ENCODE peak calls at places on chromosome 4, in ten cellular contexts. One of them, this sample, is unnamed.

GRCh38 chr4:101345271-101345595 is 2.1 kb downstream of the PPP3CA start:
- DNase-seq in HFF-Myc: no peak
- DNase-seq in fibroblast of lung: peak; percentile 43
- DNase-seq in upper lobe of right lung: no peak
- DNase-seq in omental fat pad: no peak
- DNase-seq in stomach: no peak
- DNase-seq in BE2C: peak; percentile 69
- DNase-seq in tibial artery: no peak
- DNase-seq in breast epithelium: no peak
- DNase-seq in progenitor cell of endocrine pancreas: no peak
- DNase-seq in this sample: no peak

GRCh38 chr4:117479673-117480072 is 394.3 kb upstream of the TRAM1L1 start:
- DNase-seq in HFF-Myc: no peak
- DNase-seq in fibroblast of lung: no peak
- DNase-seq in upper lobe of right lung: no peak
- DNase-seq in omental fat pad: no peak
- DNase-seq in stomach: no peak
- DNase-seq in BE2C: no peak
- DNase-seq in tibial artery: no peak
- DNase-seq in breast epithelium: no peak
- DNase-seq in progenitor cell of endocrine pancreas: no peak
- DNase-seq in this sample: no peak

GRCh38 chr4:89829470-89830138 is 7.4 kb downstream of the SNCA start:
- DNase-seq in HFF-Myc: no peak
- DNase-seq in fibroblast of lung: peak; percentile 37
- DNase-seq in upper lobe of right lung: no peak
- DNase-seq in omental fat pad: no peak
- DNase-seq in stomach: no peak
- DNase-seq in BE2C: no peak
- DNase-seq in tibial artery: peak; percentile 35
- DNase-seq in breast epithelium: no peak
- DNase-seq in progenitor cell of endocrine pancreas: no peak
- DNase-seq in this sample: no peak

GRCh38 chr4:31175242-31175910 is 455.2 kb downstream of the PCDH7 start:
- DNase-seq in HFF-Myc: no peak
- DNase-seq in fibroblast of lung: peak; percentile 60
- DNase-seq in upper lobe of right lung: no peak
- DNase-seq in omental fat pad: no peak
- DNase-seq in stomach: no peak
- DNase-seq in BE2C: no peak
- DNase-seq in tibial artery: no peak
- DNase-seq in breast epithelium: no peak
- DNase-seq in progenitor cell of endocrine pancreas: no peak
- DNase-seq in this sample: no peak

GRCh38 chr4:16139066-16139945 is 55.5 kb upstream of the PROM1 start:
- DNase-seq in HFF-Myc: no peak
- DNase-seq in fibroblast of lung: no peak
- DNase-seq in upper lobe of right lung: no peak
- DNase-seq in omental fat pad: no peak
- DNase-seq in stomach: no peak
- DNase-seq in BE2C: peak; percentile 39
- DNase-seq in tibial artery: no peak
- DNase-seq in breast epithelium: no peak
- DNase-seq in progenitor cell of endocrine pancreas: no peak
- DNase-seq in this sample: no peak

GRCh38 chr4:24488399-24489164 is 95.8 kb downstream of the DHX15 start:
- DNase-seq in HFF-Myc: no peak
- DNase-seq in fibroblast of lung: peak; percentile 40
- DNase-seq in upper lobe of right lung: peak; percentile 86
- DNase-seq in omental fat pad: peak; percentile 87
- DNase-seq in stomach: peak; percentile 87
- DNase-seq in BE2C: peak; percentile 79
- DNase-seq in tibial artery: peak; percentile 76
- DNase-seq in breast epithelium: peak; percentile 78
- DNase-seq in progenitor cell of endocrine pancreas: peak; percentile 70
- DNase-seq in this sample: peak; percentile 85

GRCh38 chr4:5203925-5204324 is 152.6 kb downstream of the STK32B start:
- DNase-seq in HFF-Myc: peak; percentile 66
- DNase-seq in fibroblast of lung: no peak
- DNase-seq in upper lobe of right lung: no peak
- DNase-seq in omental fat pad: no peak
- DNase-seq in stomach: no peak
- DNase-seq in BE2C: no peak
- DNase-seq in tibial artery: no peak
- DNase-seq in breast epithelium: no peak
- DNase-seq in progenitor cell of endocrine pancreas: no peak
- DNase-seq in this sample: no peak

GRCh38 chr4:112853662-112854256 is 195.7 kb upstream of the ANK2 start:
- DNase-seq in HFF-Myc: no peak
- DNase-seq in fibroblast of lung: no peak
- DNase-seq in upper lobe of right lung: no peak
- DNase-seq in omental fat pad: no peak
- DNase-seq in stomach: no peak
- DNase-seq in BE2C: no peak
- DNase-seq in tibial artery: no peak
- DNase-seq in breast epithelium: no peak
- DNase-seq in progenitor cell of endocrine pancreas: no peak
- DNase-seq in this sample: no peak

GRCh38 chr4:26194764-26195163 is 126.0 kb upstream of the RBPJ start:
- DNase-seq in HFF-Myc: no peak
- DNase-seq in fibroblast of lung: no peak
- DNase-seq in upper lobe of right lung: no peak
- DNase-seq in omental fat pad: no peak
- DNase-seq in stomach: no peak
- DNase-seq in BE2C: no peak
- DNase-seq in tibial artery: no peak
- DNase-seq in breast epithelium: no peak
- DNase-seq in progenitor cell of endocrine pancreas: no peak
- DNase-seq in this sample: no peak

GRCh38 chr4:26199566-26199965 is 121.2 kb upstream of the RBPJ start:
- DNase-seq in HFF-Myc: no peak
- DNase-seq in fibroblast of lung: no peak
- DNase-seq in upper lobe of right lung: no peak
- DNase-seq in omental fat pad: no peak
- DNase-seq in stomach: no peak
- DNase-seq in BE2C: no peak
- DNase-seq in tibial artery: no peak
- DNase-seq in breast epithelium: no peak
- DNase-seq in progenitor cell of endocrine pancreas: no peak
- DNase-seq in this sample: no peak

GRCh38 chr4:26201119-26201518 is 119.7 kb upstream of the RBPJ start:
- DNase-seq in HFF-Myc: no peak
- DNase-seq in fibroblast of lung: peak; percentile 20
- DNase-seq in upper lobe of right lung: no peak
- DNase-seq in omental fat pad: no peak
- DNase-seq in stomach: no peak
- DNase-seq in BE2C: no peak
- DNase-seq in tibial artery: no peak
- DNase-seq in breast epithelium: no peak
- DNase-seq in progenitor cell of endocrine pancreas: no peak
- DNase-seq in this sample: no peak

GRCh38 chr4:26196567-26196966 is 124.2 kb upstream of the RBPJ start:
- DNase-seq in HFF-Myc: no peak
- DNase-seq in fibroblast of lung: no peak
- DNase-seq in upper lobe of right lung: no peak
- DNase-seq in omental fat pad: no peak
- DNase-seq in stomach: no peak
- DNase-seq in BE2C: no peak
- DNase-seq in tibial artery: no peak
- DNase-seq in breast epithelium: no peak
- DNase-seq in progenitor cell of endocrine pancreas: no peak
- DNase-seq in this sample: no peak

DNA sequence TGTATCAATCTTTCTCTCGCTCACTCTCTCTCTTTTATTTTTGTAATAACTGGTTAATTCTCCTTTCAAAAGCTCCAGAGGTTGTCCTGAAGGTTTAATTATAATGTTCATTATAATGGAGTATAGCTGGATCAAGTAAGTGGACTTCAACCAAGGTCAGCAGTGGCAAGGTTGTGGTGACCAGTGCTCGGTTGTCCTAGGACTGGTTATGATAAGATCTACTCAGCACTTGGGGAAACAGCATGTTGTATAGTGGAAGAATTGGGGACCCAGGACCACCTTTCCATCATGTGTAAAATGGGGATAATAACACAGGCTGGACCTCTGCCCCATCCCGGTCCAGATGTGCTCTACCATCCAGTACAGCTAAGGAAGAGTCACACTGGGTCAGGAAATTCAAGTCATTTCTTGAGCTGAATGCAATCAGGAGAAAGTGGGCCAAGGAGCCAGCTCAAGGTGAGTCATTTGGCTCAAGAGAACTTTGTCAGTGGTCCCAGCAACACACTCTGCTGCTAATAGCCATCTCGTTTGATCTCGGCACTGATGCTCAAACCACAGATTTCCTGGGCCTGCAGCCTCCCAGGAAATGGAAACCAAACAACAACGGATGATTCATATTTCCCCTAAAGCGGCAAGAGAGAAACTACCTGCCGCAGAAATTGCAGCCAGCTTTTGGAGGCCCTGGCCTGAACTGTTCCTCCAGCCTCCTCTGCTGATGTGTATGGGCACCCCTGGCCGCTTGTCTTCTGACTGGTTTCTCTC is 123.6 kb upstream of the RBPJ start:
- DNase-seq in HFF-Myc: peak; percentile 91
- DNase-seq in fibroblast of lung: peak; percentile 99
- DNase-seq in upper lobe of right lung: no peak
- DNase-seq in omental fat pad: no peak
- DNase-seq in stomach: peak; percentile 35
- DNase-seq in BE2C: no peak
- DNase-seq in tibial artery: no peak
- DNase-seq in breast epithelium: no peak
- DNase-seq in progenitor cell of endocrine pancreas: no peak
- DNase-seq in this sample: no peak
- TF ChIP-seq CTCF in HFF-Myc: no peak
- TF ChIP-seq CTCF in fibroblast of lung: no peak
- TF ChIP-seq CTCF in upper lobe of right lung: no peak
- TF ChIP-seq CTCF in omental fat pad: no peak
- TF ChIP-seq CTCF in stomach: no peak
- TF ChIP-seq CTCF in BE2C: no peak
- TF ChIP-seq CTCF in tibial artery: no peak
- TF ChIP-seq CTCF in breast epithelium: no peak
- TF ChIP-seq CTCF in progenitor cell of endocrine pancreas: no peak
- TF ChIP-seq CTCF in this sample: no peak

GRCh38 chr4:18167831-18168230 is 146.3 kb upstream of the LCORL start:
- DNase-seq in HFF-Myc: no peak
- DNase-seq in fibroblast of lung: no peak
- DNase-seq in upper lobe of right lung: no peak
- DNase-seq in omental fat pad: no peak
- DNase-seq in stomach: no peak
- DNase-seq in BE2C: no peak
- DNase-seq in tibial artery: no peak
- DNase-seq in breast epithelium: no peak
- DNase-seq in progenitor cell of endocrine pancreas: no peak
- DNase-seq in this sample: no peak

GRCh38 chr4:18166925-18167324 is 145.4 kb upstream of the LCORL start:
- DNase-seq in HFF-Myc: no peak
- DNase-seq in fibroblast of lung: no peak
- DNase-seq in upper lobe of right lung: no peak
- DNase-seq in omental fat pad: no peak
- DNase-seq in stomach: no peak
- DNase-seq in BE2C: no peak
- DNase-seq in tibial artery: no peak
- DNase-seq in breast epithelium: no peak
- DNase-seq in progenitor cell of endocrine pancreas: no peak
- DNase-seq in this sample: no peak

GRCh38 chr4:18162453-18162852 is 140.9 kb upstream of the LCORL start:
- DNase-seq in HFF-Myc: no peak
- DNase-seq in fibroblast of lung: no peak
- DNase-seq in upper lobe of right lung: no peak
- DNase-seq in omental fat pad: no peak
- DNase-seq in stomach: no peak
- DNase-seq in BE2C: no peak
- DNase-seq in tibial artery: no peak
- DNase-seq in breast epithelium: no peak
- DNase-seq in progenitor cell of endocrine pancreas: no peak
- DNase-seq in this sample: no peak
- TF ChIP-seq CTCF in HFF-Myc: no peak
- TF ChIP-seq CTCF in fibroblast of lung: no peak
- TF ChIP-seq CTCF in upper lobe of right lung: no peak
- TF ChIP-seq CTCF in omental fat pad: no peak
- TF ChIP-seq CTCF in stomach: no peak
- TF ChIP-seq CTCF in BE2C: no peak
- TF ChIP-seq CTCF in tibial artery: no peak
- TF ChIP-seq CTCF in breast epithelium: no peak
- TF ChIP-seq CTCF in progenitor cell of endocrine pancreas: no peak
- TF ChIP-seq CTCF in this sample: no peak

DNA sequence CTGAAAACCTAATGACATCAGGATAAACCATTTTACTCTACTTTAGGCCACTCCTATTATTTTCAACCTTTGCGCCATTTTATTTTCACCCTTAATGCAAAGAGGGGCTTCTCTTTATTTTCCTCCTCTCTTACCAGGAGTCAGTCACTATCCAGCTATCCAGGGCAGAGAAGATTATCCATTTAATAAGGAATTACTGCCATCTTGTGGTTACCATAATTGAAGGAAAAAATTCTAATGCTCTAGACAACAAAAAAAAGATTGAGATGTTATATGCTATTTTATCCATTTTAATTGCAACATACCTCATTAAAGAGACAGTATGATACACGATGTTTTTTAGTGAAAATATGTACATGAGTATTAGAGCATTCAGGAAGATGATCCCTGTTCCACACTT is 514.5 kb upstream of the FAM241A start:
- DNase-seq in HFF-Myc: no peak
- DNase-seq in fibroblast of lung: peak; percentile 30
- DNase-seq in upper lobe of right lung: no peak
- DNase-seq in omental fat pad: no peak
- DNase-seq in stomach: no peak
- DNase-seq in BE2C: no peak
- DNase-seq in tibial artery: no peak
- DNase-seq in breast epithelium: no peak
- DNase-seq in progenitor cell of endocrine pancreas: no peak
- DNase-seq in this sample: no peak
- TF ChIP-seq CTCF in HFF-Myc: peak; percentile 25
- TF ChIP-seq CTCF in fibroblast of lung: peak; percentile 28
- TF ChIP-seq CTCF in upper lobe of right lung: peak; percentile 15
- TF ChIP-seq CTCF in omental fat pad: no peak
- TF ChIP-seq CTCF in stomach: no peak
- TF ChIP-seq CTCF in BE2C: peak; percentile 47
- TF ChIP-seq CTCF in tibial artery: peak; percentile 20
- TF ChIP-seq CTCF in breast epithelium: peak; percentile 24
- TF ChIP-seq CTCF in progenitor cell of endocrine pancreas: peak; percentile 55
- TF ChIP-seq CTCF in this sample: peak; percentile 9

DNA sequence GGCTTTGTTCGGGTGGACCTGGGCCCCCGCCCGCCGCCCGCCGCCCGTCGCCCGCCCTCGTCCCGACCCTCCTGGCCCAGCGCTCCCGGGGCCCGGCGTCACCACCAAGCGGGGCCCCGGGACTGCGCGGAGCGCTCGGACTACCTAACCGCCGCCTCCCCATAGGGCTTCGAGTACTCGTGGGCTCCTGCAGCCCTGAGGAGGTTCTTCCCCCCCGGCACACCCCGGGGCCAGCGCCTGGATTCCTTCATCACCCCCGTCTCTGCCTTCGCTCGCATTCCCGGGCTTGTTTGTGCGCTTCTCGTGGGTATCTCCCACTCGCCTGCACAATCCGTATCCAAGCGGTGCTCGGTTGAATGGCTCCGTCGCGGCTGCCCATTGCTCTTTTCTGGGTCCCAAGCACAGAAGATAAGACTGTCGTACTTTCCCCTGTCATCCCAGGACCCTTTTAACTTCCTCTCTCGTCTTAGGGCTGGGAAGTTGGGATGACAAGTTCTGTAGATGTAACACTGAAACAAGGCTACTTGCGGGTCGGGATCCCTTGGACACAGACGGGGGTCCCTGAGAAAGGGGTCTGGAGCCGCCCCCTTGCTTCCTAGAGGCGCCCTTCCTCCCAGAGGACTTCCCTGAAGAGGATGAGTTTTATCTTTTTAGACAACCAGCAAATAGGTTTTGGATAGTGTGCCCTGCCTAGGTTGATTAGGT is 560 bp downstream of the MOB1B start:
- DNase-seq in HFF-Myc: no peak
- DNase-seq in fibroblast of lung: no peak
- DNase-seq in upper lobe of right lung: no peak
- DNase-seq in omental fat pad: no peak
- DNase-seq in stomach: no peak
- DNase-seq in BE2C: peak; percentile 49
- DNase-seq in tibial artery: no peak
- DNase-seq in breast epithelium: no peak
- DNase-seq in progenitor cell of endocrine pancreas: no peak
- DNase-seq in this sample: no peak
- TF ChIP-seq CTCF in HFF-Myc: no peak
- TF ChIP-seq CTCF in fibroblast of lung: no peak
- TF ChIP-seq CTCF in upper lobe of right lung: no peak
- TF ChIP-seq CTCF in omental fat pad: no peak
- TF ChIP-seq CTCF in stomach: no peak
- TF ChIP-seq CTCF in BE2C: no peak
- TF ChIP-seq CTCF in tibial artery: no peak
- TF ChIP-seq CTCF in breast epithelium: no peak
- TF ChIP-seq CTCF in progenitor cell of endocrine pancreas: no peak
- TF ChIP-seq CTCF in this sample: no peak

This sample was measured in WERI-Rb-1.